ENCODE peak calls at places on chromosomes 11 and 22, in eight cellular contexts. I is activated T-cell treated with anti-CD3 and anti-CD28 coated beads, Interleukin-2, amount 50 U/mL, for 48 hours; R is T-helper 2 cell; L is posterior vena cava; T is body of pancreas; M is effector memory CD8-positive, alpha-beta T cell; U is heart right ventricle; B is adipocyte. Q is an unnamed sample.

GRCh38 chr22:35539910-35540599 is 576 bp upstream of the RASD2 start:
- DNase-seq in T (peak), I (peak), U (peak), B (peak), R (peak), L (no peak), M (peak), Q (peak)

GRCh38 chr11:63768232-63769043 is at the start of gene ZFTA:
- DNase-seq in B (peak), I (peak), U (peak), R (peak), L (peak), M (peak), T (peak), Q (peak)

GRCh38 chr22:46362221-46362933 is 26.9 kb downstream of the TRMU start:
- DNase-seq in U (no peak), R (no peak), B (no peak), I (no peak), L (peak), M (no peak), T (no peak), Q (no peak)

GRCh38 chr11:59223177-59223576 is 10.4 kb upstream of the MPEG1 start:
- DNase-seq in M (no peak), T (no peak), I (no peak), U (no peak), R (no peak), L (no peak), B (no peak), Q (no peak)

GRCh38 chr11:91163619-91164451 is 941.0 kb upstream of the CHORDC1 start:
- DNase-seq in I (no peak), T (no peak), M (no peak), U (no peak), L (no peak), B (peak), R (no peak), Q (no peak)

GRCh38 chr11:86735462-86736302 is 63.3 kb upstream of the ME3 start:
- DNase-seq in M (no peak), R (no peak), I (no peak), U (no peak), T (no peak), B (peak), L (no peak), Q (no peak)

GRCh38 chr11:42543844-42544243 is 768.0 kb upstream of the API5 start:
- DNase-seq in B (no peak), T (no peak), R (no peak), I (no peak), U (no peak), M (no peak), L (no peak), Q (no peak)

GRCh38 chr11:14179126-14179820 is 179.7 kb downstream of the RRAS2 start:
- DNase-seq in B (peak), U (no peak), M (no peak), I (no peak), T (no peak), R (no peak), L (no peak), Q (no peak)

GRCh38 chr11:126815111-126815510 is 185.5 kb downstream of the KIRREL3 start:
- DNase-seq in M (no peak), L (no peak), B (peak), T (no peak), U (no peak), I (no peak), R (no peak), Q (no peak)

GRCh38 chr11:130211781-130212401 is 52.3 kb downstream of the ST14 start:
- DNase-seq in M (no peak), R (no peak), T (no peak), U (no peak), L (peak), B (no peak), I (peak), Q (peak)

GRCh38 chr22:49838771-49839717 is 11.4 kb upstream of the BRD1 start:
- DNase-seq in I (peak), B (no peak), R (peak), L (no peak), U (no peak), M (peak), T (no peak), Q (no peak)

GRCh38 chr11:14894657-14895598 is 2.9 kb upstream of the CYP2R1 start:
- DNase-seq in U (no peak), T (peak), I (peak), L (peak), B (peak), R (no peak), M (no peak), Q (peak)

GRCh38 chr11:66543263-66544107 is 2.4 kb downstream of the ZDHHC24 start:
- DNase-seq in T (peak), R (no peak), M (peak), L (peak), I (peak), U (peak), B (peak), Q (no peak)

GRCh38 chr22:45228401-45228754 is 12.3 kb downstream of the KIAA0930 start:
- DNase-seq in I (no peak), B (no peak), M (no peak), U (no peak), T (no peak), R (no peak), L (no peak), Q (no peak)

GRCh38 chr22:38290347-38290746 is 17.5 kb upstream of the TMEM184B start:
- DNase-seq in U (no peak), L (no peak), I (no peak), M (no peak), T (no peak), B (no peak), R (no peak), Q (no peak)

GRCh38 chr11:107042748-107043147 is 24.5 kb upstream of the GUCY1A2 start:
- DNase-seq in L (no peak), T (no peak), R (no peak), U (no peak), I (no peak), B (no peak), M (no peak), Q (no peak)

GRCh38 chr11:107858217-107859070 is at the start of gene SLC35F2:
- DNase-seq in L (peak), B (peak), I (peak), R (peak), U (peak), T (peak), M (peak), Q (peak)